ENCODE peak calls at places on chromosomes 11 and 22, in five cellular contexts. S is amniotic epithelial cell; H is stimulated activated CD8-positive, alpha-beta memory T cell treated with anti-CD3 and anti-CD28 coated beads, Interleukin-4, amount 100 ng/mL, for 48 hours; K is neural crest cell; O is ELR. P is an unnamed sample.

GRCh38 chr11:111906680-111907079 is 4.9 kb downstream of the CRYAB start:
- DNase-seq in K (no peak), H (no peak), S (no peak), O (no peak), P (no peak)

GRCh38 chr11:8098361-8098760 is 17.4 kb downstream of the TUB start:
- DNase-seq in K (no peak), O (peak), H (peak), S (peak), P (peak)

GRCh38 chr11:13761250-13761649 is 92.8 kb downstream of the FAR1 start:
- DNase-seq in O (peak), H (no peak), K (no peak), S (peak), P (no peak)

GRCh38 chr11:31141804-31142203 is 227.7 kb downstream of the DCDC1 start:
- DNase-seq in O (no peak), H (no peak), S (peak), K (peak), P (no peak)

GRCh38 chr11:92253945-92254344 is 29.3 kb downstream of the FAT3 start:
- DNase-seq in O (no peak), H (no peak), S (no peak), K (no peak), P (no peak)

GRCh38 chr11:46273511-46274205 is 3.8 kb upstream of the CREB3L1 start:
- DNase-seq in K (no peak), O (no peak), H (no peak), S (peak), P (no peak)

GRCh38 chr22:24758164-24758799 is 16.2 kb downstream of the PIWIL3 start:
- DNase-seq in K (peak), H (peak), O (peak), S (peak), P (peak)

GRCh38 chr11:9719949-9720646 is 56.2 kb downstream of the SWAP70 start:
- DNase-seq in S (no peak), O (peak), K (no peak), H (no peak), P (no peak)

GRCh38 chr11:16775604-16776283 is 37.3 kb downstream of the C11orf58 start:
- DNase-seq in O (no peak), K (no peak), S (no peak), H (no peak), P (no peak)

GRCh38 chr22:40123387-40123786 is 54.3 kb upstream of the TNRC6B start:
- DNase-seq in H (no peak), K (no peak), O (no peak), S (no peak), P (no peak)

P was measured in activated effector memory CD4-positive, alpha-beta T cell treated with anti-CD3 and anti-CD28 coated beads, Interleukin-2, amount 50 U/mL, for 16 hours.